ENCODE peak calls at places on chromosomes 12 and 14, in four cellular contexts. U is choroid plexus epithelial cell, N is GM12892, W is mammary epithelial cell. D is an unnamed sample.

GRCh38 chr12:128968668-128969067 is 115.4 kb downstream of the GLT1D1 start:
- DNase-seq in W (no peak), U (no peak), N (no peak), D (no peak)

GRCh38 chr12:108565976-108566375 is 3.6 kb downstream of the ISCU start:
- DNase-seq in N (no peak), U (peak), W (peak), D (peak)

GRCh38 chr12:109934026-109934425 is 34.0 kb downstream of the TCHP start:
- DNase-seq in U (peak), N (no peak), W (no peak), D (no peak)

GRCh38 chr12:64229240-64229639 is 7.1 kb upstream of the KICS2 start:
- DNase-seq in U (no peak), W (no peak), N (no peak), D (no peak)

GRCh38 chr14:91570021-91570420 is 59.9 kb upstream of the PPP4R3A start:
- DNase-seq in U (no peak), N (no peak), W (no peak), D (no peak)

GRCh38 chr12:132559652-132560420 is 50.5 kb downstream of the LRCOL1 start:
- DNase-seq in U (peak), N (peak), W (peak), D (no peak)

GRCh38 chr12:685388-685787 is 22.1 kb upstream of the NINJ2 start:
- DNase-seq in W (peak), U (peak), N (no peak), D (peak)

GRCh38 chr14:67491741-67492504 is 3.4 kb upstream of the TMEM229B start:
- DNase-seq in N (no peak), U (no peak), W (no peak), D (no peak)

GRCh38 chr14:77979666-77980351 is 179.9 kb downstream of the ADCK1 start:
- DNase-seq in U (no peak), W (no peak), N (no peak), D (no peak)

GRCh38 chr14:51094282-51094821 is 553 bp downstream of the TRIM9 start:
- DNase-seq in U (no peak), N (peak), W (no peak), D (no peak)

GRCh38 chr12:127728285-127728684 is 538.7 kb upstream of the TMEM132C start:
- DNase-seq in W (no peak), U (no peak), N (no peak), D (no peak)

GRCh38 chr14:31492759-31493498 is 5.1 kb upstream of the GPR33 start:
- DNase-seq in U (no peak), N (no peak), W (peak), D (no peak)

GRCh38 chr12:49716546-49716945 is 9.3 kb upstream of the FMNL3 start:
- DNase-seq in N (peak), U (no peak), W (no peak), D (no peak)

GRCh38 chr12:109720152-109720855 is 6.7 kb downstream of the FAM222A start:
- DNase-seq in N (no peak), W (no peak), U (no peak), D (no peak)

GRCh38 chr12:3700861-3701260 is 52.0 kb downstream of the CRACR2A start:
- DNase-seq in N (no peak), U (peak), W (no peak), D (no peak)

GRCh38 chr12:69102856-69103255 is 136.5 kb upstream of the CPSF6 start:
- DNase-seq in W (no peak), U (no peak), N (no peak), D (no peak)

GRCh38 chr14:39368261-39368959 is 63.8 kb downstream of the FBXO33 start:
- DNase-seq in N (no peak), U (peak), W (peak), D (no peak)

GRCh38 chr14:102586420-102587119 is 5.9 kb upstream of the RCOR1 start:
- DNase-seq in U (no peak), N (no peak), W (no peak), D (no peak)

GRCh38 chr14:104107101-104107581 is 21.6 kb downstream of the ASPG start:
- DNase-seq in N (no peak), W (no peak), U (no peak), D (no peak)

GRCh38 chr14:43894534-43894933 is 612.5 kb downstream of the FSCB start:
- DNase-seq in N (no peak), U (no peak), W (no peak), D (no peak)

GRCh38 chr12:401235-402126 is at the start of gene CCDC77:
- DNase-seq in W (peak), N (peak), U (peak), D (peak)

GRCh38 chr14:71536927-71537772 is 395.1 kb upstream of the RGS6 start:
- DNase-seq in U (no peak), N (no peak), W (no peak), D (no peak)

GRCh38 chr12:53997324-53998173 is 2.4 kb upstream of the HOXC9 start:
- DNase-seq in U (no peak), W (no peak), N (no peak), D (no peak)

GRCh38 chr12:104958946-104959841 is 1.1 kb upstream of the SLC41A2 start:
- DNase-seq in U (peak), N (no peak), W (peak), D (no peak)

GRCh38 chr12:91009319-91009950 is 4.7 kb upstream of the EPYC start:
- DNase-seq in N (no peak), W (peak), U (peak), D (no peak)

GRCh38 chr12:114710151-114710550 is 26.2 kb upstream of the TBX3 start:
- DNase-seq in U (no peak), W (no peak), N (no peak), D (no peak)

GRCh38 chr14:49052516-49052915 is 533.7 kb downstream of the RPS29 start:
- DNase-seq in U (no peak), N (no peak), W (no peak), D (no peak)

GRCh38 chr14:54727929-54728328 is 161.0 kb downstream of the SAMD4A start:
- DNase-seq in N (no peak), W (no peak), U (no peak), D (no peak)

GRCh38 chr12:120257041-120257821 is 8.3 kb downstream of the PXN start:
- DNase-seq in U (peak), N (no peak), W (peak), D (no peak)

GRCh38 chr12:121992059-121992879 is 29.4 kb upstream of the BCL7A start:
- DNase-seq in N (no peak), W (peak), U (peak), D (peak)

D was measured in epithelial cell of prostate.